ENCODE peak calls at places on chromosome 9, in ten cellular contexts. H is H1, V is esophagus squamous epithelium, O is A549, M is heart left ventricle, G is adrenal gland, U is GM12891, Y is endothelial cell of umbilical vein, P is GM12878, R is IMR-90. K is an unnamed sample.

GRCh38 chr9:115373000-115373709 is 255.2 kb upstream of the TNC start:
- DNase-seq in H (no peak), V (no peak), O (peak; percentile 90), M (no peak), G (no peak), U (no peak), Y (no peak), P (peak; percentile 16), R (peak; percentile 98), K (peak; percentile 81)

GRCh38 chr9:131289301-131290038 is at the start of gene PLPP7:
- DNase-seq in H (peak; percentile 77), V (no peak), O (no peak), M (peak; percentile 88), G (peak; percentile 88), U (peak; percentile 58), Y (peak; percentile 15), P (no peak), R (peak; percentile 48), K (no peak)

GRCh38 chr9:114274217-114274616 is 48.7 kb upstream of the ORM1 start:
- DNase-seq in H (no peak), V (no peak), O (no peak), M (no peak), G (no peak), U (no peak), Y (no peak), P (no peak), R (no peak), K (no peak)

GRCh38 chr9:8916771-8917170 is 1117.2 kb upstream of the DMAC1 start:
- DNase-seq in H (no peak), V (no peak), O (no peak), M (no peak), G (no peak), U (no peak), Y (no peak), P (no peak), R (no peak), K (no peak)

GRCh38 chr9:137793196-137793841 is 84.3 kb upstream of the CACNA1B start:
- DNase-seq in H (no peak), V (no peak), O (no peak), M (no peak), G (no peak), U (no peak), Y (no peak), P (no peak), R (no peak), K (no peak)

GRCh38 chr9:137816531-137817235 is 60.9 kb upstream of the CACNA1B start:
- DNase-seq in H (no peak), V (no peak), O (no peak), M (no peak), G (peak; percentile 80), U (peak; percentile 56), Y (no peak), P (peak; percentile 52), R (no peak), K (no peak)

GRCh38 chr9:136711751-136712689 is at the start of gene DIPK1B:
- DNase-seq in H (peak; percentile 86), V (no peak), O (no peak), M (no peak), G (no peak), U (no peak), Y (peak; percentile 48), P (no peak), R (no peak), K (no peak)

GRCh38 chr9:73176450-73176875 is 24.8 kb downstream of the ANXA1 start:
- DNase-seq in H (no peak), V (no peak), O (peak; percentile 89), M (no peak), G (no peak), U (no peak), Y (no peak), P (no peak), R (no peak), K (peak; percentile 60)

GRCh38 chr9:33661186-33661585 is 134.2 kb upstream of the PRSS3 start:
- DNase-seq in H (no peak), V (no peak), O (no peak), M (no peak), G (no peak), U (no peak), Y (no peak), P (no peak), R (no peak), K (no peak)

GRCh38 chr9:35728041-35728971 is 3.7 kb downstream of the TLN1 start:
- DNase-seq in H (peak; percentile 56), V (no peak), O (peak; percentile 60), M (peak; percentile 86), G (peak; percentile 84), U (no peak), Y (peak; percentile 71), P (no peak), R (peak; percentile 90), K (peak; percentile 48)

GRCh38 chr9:126587187-126588185 is 26.2 kb upstream of the LMX1B start:
- DNase-seq in H (no peak), V (no peak), O (no peak), M (peak; percentile 84), G (no peak), U (no peak), Y (peak; percentile 94), P (no peak), R (no peak), K (no peak)

GRCh38 chr9:5518061-5518936 is 8.0 kb downstream of the PDCD1LG2 start:
- DNase-seq in H (no peak), V (no peak), O (no peak), M (no peak), G (no peak), U (peak; percentile 25), Y (no peak), P (no peak), R (no peak), K (no peak)

GRCh38 chr9:135305546-135306180 is 173.9 kb upstream of the PPP1R26 start:
- DNase-seq in H (no peak), V (no peak), O (no peak), M (no peak), G (no peak), U (no peak), Y (no peak), P (no peak), R (no peak), K (no peak)

GRCh38 chr9:128947423-128948310 is at the start of the genes DOLK and NUP188:
- DNase-seq in H (peak; percentile 100), V (peak; percentile 55), O (peak; percentile 90), M (peak; percentile 99), G (peak; percentile 97), U (peak; percentile 99), Y (peak; percentile 93), P (peak; percentile 60), R (peak; percentile 89), K (peak; percentile 97)
- TF ChIP-seq POLR2A in H (peak; percentile 85), V (peak; percentile 87), O (peak; percentile 96), M (peak; percentile 90), G (peak; percentile 90), U (peak; percentile 96), Y (peak; percentile 87), P (peak; percentile 99), R (peak; percentile 94), K (peak; percentile 98)

GRCh38 chr9:108933231-108933630 is 693 bp downstream of the ELP1 start:
- DNase-seq in H (no peak), V (no peak), O (no peak), M (no peak), G (peak; percentile 23), U (no peak), Y (peak; percentile 39), P (no peak), R (peak; percentile 40), K (no peak)

GRCh38 chr9:108934323-108934885 is at the start of gene ABITRAM:
- DNase-seq in H (peak; percentile 78), V (peak; percentile 15), O (peak; percentile 84), M (peak; percentile 87), G (peak; percentile 76), U (peak; percentile 78), Y (peak; percentile 86), P (peak; percentile 45), R (peak; percentile 81), K (peak; percentile 95)

GRCh38 chr9:108928386-108928785 is 5.5 kb downstream of the ELP1 start:
- DNase-seq in H (no peak), V (no peak), O (no peak), M (no peak), G (no peak), U (no peak), Y (no peak), P (no peak), R (no peak), K (no peak)

GRCh38 chr9:108937561-108938305 is 3.5 kb downstream of the ABITRAM start:
- DNase-seq in H (no peak), V (no peak), O (no peak), M (no peak), G (no peak), U (no peak), Y (no peak), P (no peak), R (no peak), K (no peak)

GRCh38 chr9:108933641-108934322 is at the start of gene ELP1:
- DNase-seq in H (peak; percentile 91), V (peak; percentile 53), O (peak; percentile 93), M (peak; percentile 96), G (peak; percentile 94), U (peak; percentile 86), Y (peak; percentile 94), P (peak; percentile 45), R (peak; percentile 94), K (peak; percentile 96)
- TF ChIP-seq POLR2A in H (peak; percentile 75), V (peak; percentile 21), O (peak; percentile 74), M (no peak), G (peak; percentile 74), U (peak; percentile 58), Y (no peak), P (peak; percentile 86), R (peak; percentile 50), K (peak; percentile 82)

GRCh38 chr9:120388000-120388855 is 191.7 kb downstream of the CDK5RAP2 start:
- DNase-seq in H (no peak), V (no peak), O (no peak), M (no peak), G (no peak), U (no peak), Y (no peak), P (no peak), R (no peak), K (no peak)

GRCh38 chr9:120384925-120385272 is 195.1 kb downstream of the CDK5RAP2 start:
- DNase-seq in H (no peak), V (no peak), O (no peak), M (no peak), G (no peak), U (no peak), Y (no peak), P (no peak), R (no peak), K (no peak)

GRCh38 chr9:120385606-120386389 is 194.2 kb downstream of the CDK5RAP2 start:
- DNase-seq in H (no peak), V (no peak), O (no peak), M (no peak), G (no peak), U (no peak), Y (no peak), P (no peak), R (no peak), K (no peak)

GRCh38 chr9:120387257-120387999 is 192.5 kb downstream of the CDK5RAP2 start:
- DNase-seq in H (no peak), V (no peak), O (no peak), M (no peak), G (no peak), U (no peak), Y (no peak), P (no peak), R (no peak), K (no peak)

GRCh38 chr9:120386390-120387131 is 193.4 kb downstream of the CDK5RAP2 start:
- DNase-seq in H (no peak), V (no peak), O (no peak), M (no peak), G (peak; percentile 46), U (no peak), Y (peak; percentile 68), P (no peak), R (no peak), K (no peak)
- TF ChIP-seq POLR2A in H (no peak), V (no peak), O (no peak), M (no peak), G (no peak), U (no peak), Y (no peak), P (no peak), R (no peak), K (no peak)

GRCh38 chr9:124011460-124012301 is at the start of gene LHX2:
- DNase-seq in H (peak; percentile 88), V (no peak), O (peak; percentile 95), M (peak; percentile 90), G (no peak), U (no peak), Y (peak; percentile 46), P (no peak), R (peak; percentile 52), K (peak; percentile 100)
- TF ChIP-seq POLR2A in H (no peak), V (no peak), O (peak; percentile 17), M (no peak), G (no peak), U (no peak), Y (no peak), P (no peak), R (no peak), K (peak; percentile 48)